ENCODE peak calls at places on chromosomes 6 and 20, in ten cellular contexts. Z, N, Y, S, B, K, C, D, G and M are unnamed samples.

GRCh38 chr6:145733770-145734169 is 1.6 kb downstream of the EPM2A start:
- DNase-seq in Z (no peak), N (no peak), Y (no peak), S (no peak), B (no peak), K (no peak), C (no peak), D (no peak), G (no peak), M (no peak)

GRCh38 chr6:161393292-161393691 is 119.4 kb upstream of the AGPAT4 start:
- DNase-seq in Z (no peak), N (no peak), Y (no peak), S (no peak), B (no peak), K (no peak), C (no peak), D (no peak), G (no peak), M (no peak)

GRCh38 chr6:32152414-32153251 is 894 bp upstream of the PRRT1 start:
- DNase-seq in Z (no peak), N (peak), Y (peak), S (no peak), B (no peak), K (peak), C (peak), D (no peak), G (peak), M (no peak)

GRCh38 chr20:53884859-53885654 is 185.3 kb downstream of the BCAS1 start:
- DNase-seq in Z (no peak), N (no peak), Y (no peak), S (no peak), B (no peak), K (no peak), C (no peak), D (no peak), G (no peak), M (no peak)

GRCh38 chr20:34880095-34880680 is 3.8 kb downstream of the ACSS2 start:
- DNase-seq in Z (no peak), N (no peak), Y (no peak), S (no peak), B (no peak), K (no peak), C (no peak), D (no peak), G (no peak), M (no peak)

GRCh38 chr6:116511424-116512131 is at the start of gene CALHM5:
- DNase-seq in Z (no peak), N (peak), Y (peak), S (no peak), B (no peak), K (peak), C (peak), D (peak), G (peak), M (peak)

GRCh38 chr6:152293404-152293803 is 343.8 kb downstream of the SYNE1 start:
- DNase-seq in Z (no peak), N (peak), Y (no peak), S (no peak), B (no peak), K (no peak), C (no peak), D (no peak), G (no peak), M (peak)

GRCh38 chr6:137247724-137248123 is 28.5 kb upstream of the IFNGR1 start:
- DNase-seq in Z (no peak), N (no peak), Y (no peak), S (no peak), B (no peak), K (no peak), C (no peak), D (no peak), G (peak), M (no peak)

GRCh38 chr6:166078294-166078693 is 89.4 kb downstream of the TBXT start:
- DNase-seq in Z (no peak), N (no peak), Y (no peak), S (no peak), B (no peak), K (no peak), C (peak), D (peak), G (no peak), M (no peak)

GRCh38 chr20:1301031-1301529 is 27.9 kb downstream of the SDCBP2 start:
- DNase-seq in Z (no peak), N (no peak), Y (no peak), S (peak), B (no peak), K (peak), C (peak), D (no peak), G (no peak), M (no peak)

GRCh38 chr6:1645466-1646185 is 35.9 kb downstream of the FOXC1 start:
- DNase-seq in Z (no peak), N (no peak), Y (no peak), S (no peak), B (no peak), K (no peak), C (peak), D (no peak), G (no peak), M (no peak)

GRCh38 chr20:21064924-21065323 is 41.2 kb downstream of the LINC00237 start:
- DNase-seq in Z (no peak), N (no peak), Y (no peak), S (no peak), B (no peak), K (no peak), C (no peak), D (no peak), G (no peak), M (no peak)

GRCh38 chr6:686528-686927 is 6.4 kb downstream of the EXOC2 start:
- DNase-seq in Z (no peak), N (no peak), Y (peak), S (no peak), B (no peak), K (no peak), C (no peak), D (no peak), G (peak), M (no peak)

GRCh38 chr6:93419304-93420162 is at the start of gene EPHA7:
- DNase-seq in Z (peak), N (peak), Y (peak), S (no peak), B (peak), K (peak), C (peak), D (peak), G (peak), M (peak)

GRCh38 chr20:53929974-53930650 is 140.3 kb downstream of the BCAS1 start:
- DNase-seq in Z (no peak), N (no peak), Y (no peak), S (no peak), B (no peak), K (no peak), C (no peak), D (no peak), G (no peak), M (no peak)

GRCh38 chr6:137155830-137156229 is 17.6 kb downstream of the IL22RA2 start:
- DNase-seq in Z (no peak), N (no peak), Y (no peak), S (no peak), B (no peak), K (no peak), C (peak), D (no peak), G (no peak), M (no peak)

GRCh38 chr6:85017352-85017751 is 253.0 kb upstream of the TBX18 start:
- DNase-seq in Z (no peak), N (no peak), Y (no peak), S (no peak), B (no peak), K (no peak), C (no peak), D (no peak), G (no peak), M (no peak)

GRCh38 chr6:53244958-53245357 is 96.3 kb upstream of the GCM1 start:
- DNase-seq in Z (peak), N (no peak), Y (no peak), S (no peak), B (no peak), K (no peak), C (no peak), D (no peak), G (no peak), M (no peak)

GRCh38 chr6:43101497-43101896 is 25.4 kb downstream of the PTK7 start:
- DNase-seq in Z (no peak), N (no peak), Y (no peak), S (no peak), B (no peak), K (no peak), C (peak), D (no peak), G (no peak), M (no peak)

GRCh38 chr20:54020868-54021267 is 49.5 kb downstream of the BCAS1 start:
- DNase-seq in Z (no peak), N (no peak), Y (no peak), S (no peak), B (no peak), K (no peak), C (no peak), D (no peak), G (no peak), M (no peak)

GRCh38 chr20:38961530-38962043 is 557 bp upstream of the DHX35 start:
- DNase-seq in Z (no peak), N (no peak), Y (no peak), S (no peak), B (no peak), K (peak), C (no peak), D (no peak), G (no peak), M (no peak)

GRCh38 chr6:154267508-154268106 is 89.0 kb downstream of the IPCEF1 start:
- DNase-seq in Z (no peak), N (no peak), Y (no peak), S (no peak), B (no peak), K (no peak), C (no peak), D (no peak), G (no peak), M (no peak)

GRCh38 chr20:20677186-20677585 is 35.3 kb downstream of the RALGAPA2 start:
- DNase-seq in Z (no peak), N (no peak), Y (no peak), S (no peak), B (no peak), K (no peak), C (peak), D (no peak), G (no peak), M (no peak)

GRCh38 chr20:48606841-48607543 is 220.8 kb downstream of the PREX1 start:
- DNase-seq in Z (no peak), N (no peak), Y (no peak), S (no peak), B (no peak), K (no peak), C (no peak), D (no peak), G (no peak), M (no peak)

GRCh38 chr6:26240157-26240980 is 124.6 kb upstream of the BTN3A2 start:
- DNase-seq in Z (peak), N (peak), Y (peak), S (peak), B (no peak), K (peak), C (peak), D (no peak), G (peak), M (peak)

GRCh38 chr20:16621435-16622141 is 48.3 kb upstream of the KIF16B start:
- DNase-seq in Z (no peak), N (no peak), Y (no peak), S (no peak), B (no peak), K (no peak), C (no peak), D (no peak), G (no peak), M (no peak)

GRCh38 chr6:1464796-1465348 is 75.5 kb downstream of the FOXF2 start:
- DNase-seq in Z (no peak), N (no peak), Y (no peak), S (no peak), B (no peak), K (no peak), C (peak), D (no peak), G (no peak), M (no peak)

GRCh38 chr6:72182337-72183246 is 296.2 kb downstream of the RIMS1 start:
- DNase-seq in Z (no peak), N (no peak), Y (peak), S (no peak), B (peak), K (peak), C (peak), D (peak), G (peak), M (no peak)

GRCh38 chr6:159979136-159979874 is 10.4 kb downstream of the IGF2R start:
- DNase-seq in Z (no peak), N (no peak), Y (peak), S (no peak), B (no peak), K (peak), C (peak), D (peak), G (no peak), M (peak)

GRCh38 chr6:169087436-169088046 is 166.1 kb downstream of the THBS2 start:
- DNase-seq in Z (no peak), N (no peak), Y (no peak), S (no peak), B (no peak), K (no peak), C (peak), D (no peak), G (no peak), M (no peak)

GRCh38 chr20:50230184-50230583 is 39.6 kb downstream of the CEBPB start:
- DNase-seq in Z (no peak), N (no peak), Y (no peak), S (no peak), B (no peak), K (no peak), C (no peak), D (no peak), G (no peak), M (no peak)

GRCh38 chr6:32195902-32196681 is 3.6 kb upstream of the GPSM3 start:
- DNase-seq in Z (peak), N (peak), Y (peak), S (peak), B (peak), K (peak), C (peak), D (peak), G (peak), M (peak)

DNA sequence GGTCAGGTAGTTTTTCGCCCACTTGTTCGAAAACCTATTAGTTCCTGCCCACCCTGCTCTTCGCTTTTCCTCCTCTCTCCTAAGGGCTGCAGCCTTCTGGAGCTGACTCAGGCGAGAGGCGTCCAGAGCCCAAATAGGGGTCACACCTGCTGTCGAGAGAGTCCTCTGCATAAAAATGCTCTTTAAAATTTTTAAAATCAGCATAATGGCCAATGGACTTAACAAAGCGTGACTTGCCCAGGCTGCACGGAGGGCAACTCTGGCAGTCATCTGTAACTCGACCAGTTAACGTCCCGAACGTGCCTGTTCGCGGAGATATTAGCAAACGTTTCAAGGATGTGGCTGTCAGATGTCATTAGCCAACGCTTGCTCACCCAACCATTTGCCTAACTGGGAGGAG is 32.2 kb downstream of the TFAP2B start:
- DNase-seq in Z (no peak), N (no peak), Y (peak), S (no peak), B (no peak), K (peak), C (no peak), D (no peak), G (no peak), M (no peak)
- H3K4me3 ChIP-seq in Z (no peak), N (no peak), Y (peak), S (no peak), B (no peak), K (no peak), C (no peak), D (no peak), G (no peak), M (no peak)

DNA sequence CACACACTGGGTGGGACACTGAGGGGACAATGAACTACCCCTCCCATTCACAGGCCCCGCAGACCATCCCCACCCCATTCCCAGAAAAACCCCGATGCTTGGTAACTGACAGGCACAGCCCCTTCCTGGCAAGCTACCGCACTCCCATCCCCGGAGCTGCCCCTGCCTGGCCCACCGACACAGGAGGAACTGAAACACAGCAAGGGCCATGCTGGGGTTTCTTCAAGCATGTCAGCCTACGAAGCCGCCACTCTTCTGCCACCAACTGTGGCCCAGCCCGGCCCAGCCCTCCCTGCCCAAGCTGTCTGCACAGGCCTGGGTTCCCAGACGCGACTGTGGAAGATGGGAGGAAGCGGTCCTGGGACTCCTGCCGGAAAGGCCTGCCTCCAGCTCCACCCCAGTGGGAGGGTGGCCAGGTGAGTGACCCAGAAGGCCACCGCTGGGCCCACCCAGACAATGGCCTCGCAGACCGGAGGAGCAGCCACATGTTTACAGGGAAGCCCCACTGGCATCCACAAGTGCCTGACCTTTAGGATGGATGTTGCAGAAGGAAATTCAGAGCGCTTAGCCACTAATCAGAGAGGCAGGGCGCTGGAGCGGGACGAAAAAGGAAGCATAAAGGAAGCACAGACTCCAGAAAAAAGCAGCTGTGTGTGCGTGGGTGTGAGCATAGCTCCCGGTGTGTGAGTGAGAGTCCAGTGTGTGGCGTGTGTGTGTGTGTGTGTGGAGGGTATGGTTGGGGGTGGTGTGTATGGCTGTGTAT is 91.5 kb downstream of the PRND start:
- DNase-seq in Z (peak), N (no peak), Y (no peak), S (no peak), B (no peak), K (no peak), C (no peak), D (no peak), G (no peak), M (peak)
- H3K4me3 ChIP-seq in Z (peak), N (no peak), Y (no peak), S (peak), B (no peak), K (no peak), C (no peak), D (no peak), G (no peak), M (no peak)

DNA sequence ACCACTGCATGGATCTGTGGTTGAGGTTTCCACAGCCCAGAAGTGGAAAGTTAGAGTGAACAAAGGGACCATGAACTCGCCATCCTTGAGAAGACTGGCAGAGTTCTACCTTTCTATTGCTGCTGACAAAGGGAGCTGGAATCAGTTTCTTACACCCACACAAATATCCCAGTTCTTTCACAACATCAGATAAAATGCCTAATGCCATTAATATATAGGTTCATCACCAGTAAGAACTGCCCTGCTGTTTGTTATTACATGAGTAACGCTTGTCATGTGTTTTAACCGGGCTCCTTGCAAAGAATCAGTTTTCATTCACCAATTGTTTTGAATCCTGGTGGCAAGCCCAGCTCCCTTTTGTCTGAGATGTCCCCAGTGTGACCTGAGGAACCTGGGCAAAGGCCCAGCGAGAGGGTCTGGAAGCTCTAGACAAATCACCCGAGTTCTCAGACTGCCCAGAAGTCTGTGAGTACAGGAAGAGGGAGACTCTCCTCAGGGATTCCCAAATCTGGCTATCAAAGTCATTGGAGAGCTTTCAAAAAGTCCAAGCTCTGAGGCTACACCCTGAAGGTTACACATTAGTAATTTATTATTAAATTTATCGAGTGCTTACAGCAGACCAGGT is 7.5 kb upstream of the CD164 start:
- DNase-seq in Z (no peak), N (no peak), Y (no peak), S (no peak), B (no peak), K (no peak), C (no peak), D (no peak), G (no peak), M (no peak)
- H3K4me3 ChIP-seq in Z (no peak), N (no peak), Y (no peak), S (no peak), B (no peak), K (no peak), C (no peak), D (no peak), G (no peak), M (no peak)

GRCh38 chr6:113854531-113855499 is 2.3 kb upstream of the MARCKS start:
- DNase-seq in Z (peak), N (peak), Y (peak), S (no peak), B (peak), K (peak), C (peak), D (no peak), G (peak), M (peak)
- H3K4me3 ChIP-seq in Z (peak), N (peak), Y (peak), S (no peak), B (peak), K (peak), C (peak), D (peak), G (peak), M (peak)

DNA sequence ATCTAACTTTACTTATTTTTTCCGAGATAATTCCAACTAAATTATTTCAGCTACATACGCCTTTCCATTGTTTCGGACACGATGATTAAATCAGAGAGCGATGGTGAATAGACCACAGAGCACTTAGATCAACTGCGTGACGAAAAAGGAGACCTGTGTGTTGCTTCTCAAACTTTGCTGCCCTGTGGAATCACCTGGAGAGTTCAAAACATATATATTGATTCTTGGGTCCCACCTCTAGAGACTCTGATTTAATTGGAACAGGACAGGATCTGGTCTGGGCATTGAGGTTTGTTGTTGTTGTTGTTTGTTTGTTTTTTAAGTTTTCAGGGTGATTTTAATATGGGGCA is 401 bp upstream of the TNFRSF21 start:
- DNase-seq in Z (no peak), N (no peak), Y (no peak), S (no peak), B (no peak), K (no peak), C (no peak), D (no peak), G (no peak), M (no peak)
- H3K4me3 ChIP-seq in Z (peak), N (no peak), Y (no peak), S (no peak), B (no peak), K (no peak), C (no peak), D (no peak), G (no peak), M (no peak)